ENCODE peak calls at places on chromosome 12, in nine cellular contexts. J, E, R, U, A, P, W, B and Z are unnamed samples.

GRCh38 chr12:76340680-76341435 is 7.4 kb downstream of the BBS10 start:
- DNase-seq in J (no peak), E (no peak), R (no peak), U (no peak), A (no peak), P (no peak), W (no peak), B (no peak), Z (no peak)

GRCh38 chr12:106126441-106127288 is 12.1 kb downstream of the NUAK1 start:
- DNase-seq in J (no peak), E (no peak), R (peak), U (no peak), A (no peak), P (peak), W (no peak), B (no peak), Z (no peak)

GRCh38 chr12:64691227-64691792 is 67.9 kb downstream of the GNS start:
- DNase-seq in J (no peak), E (no peak), R (no peak), U (no peak), A (peak), P (peak), W (no peak), B (no peak), Z (no peak)

GRCh38 chr12:130016194-130016593 is 112.4 kb upstream of the TMEM132D start:
- DNase-seq in J (no peak), E (no peak), R (no peak), U (no peak), A (no peak), P (peak), W (no peak), B (no peak), Z (no peak)

GRCh38 chr12:117235261-117235660 is 45.0 kb upstream of the FBXO21 start:
- DNase-seq in J (no peak), E (no peak), R (no peak), U (no peak), A (no peak), P (no peak), W (no peak), B (no peak), Z (no peak)

GRCh38 chr12:49537709-49538601 is 875 bp upstream of the KCNH3 start:
- DNase-seq in J (no peak), E (peak), R (no peak), U (no peak), A (peak), P (peak), W (no peak), B (peak), Z (no peak)

GRCh38 chr12:51262758-51263177 is 7.4 kb downstream of the SMAGP start:
- DNase-seq in J (no peak), E (no peak), R (peak), U (no peak), A (peak), P (peak), W (no peak), B (no peak), Z (no peak)

GRCh38 chr12:113232787-113233585 is 11.7 kb downstream of the TPCN1 start:
- DNase-seq in J (no peak), E (peak), R (no peak), U (peak), A (peak), P (peak), W (no peak), B (peak), Z (no peak)

GRCh38 chr12:75196865-75197264 is 12.8 kb downstream of the KCNC2 start:
- DNase-seq in J (no peak), E (no peak), R (peak), U (no peak), A (no peak), P (no peak), W (no peak), B (no peak), Z (no peak)

GRCh38 chr12:29901585-29901984 is 117.8 kb upstream of the TMTC1 start:
- DNase-seq in J (no peak), E (no peak), R (no peak), U (no peak), A (no peak), P (peak), W (no peak), B (no peak), Z (no peak)

GRCh38 chr12:80353254-80353653 is 90.8 kb upstream of the PTPRQ start:
- DNase-seq in J (no peak), E (no peak), R (no peak), U (no peak), A (no peak), P (no peak), W (no peak), B (no peak), Z (no peak)

GRCh38 chr12:13000616-13000934 is 510 bp upstream of the HEBP1 start:
- DNase-seq in J (no peak), E (peak), R (no peak), U (peak), A (peak), P (peak), W (no peak), B (no peak), Z (no peak)

GRCh38 chr12:48999371-49000131 is at the start of gene DDN:
- DNase-seq in J (no peak), E (no peak), R (no peak), U (peak), A (no peak), P (peak), W (peak), B (peak), Z (no peak)

GRCh38 chr12:114703060-114703493 is 19.1 kb upstream of the TBX3 start:
- DNase-seq in J (no peak), E (peak), R (peak), U (no peak), A (no peak), P (peak), W (no peak), B (no peak), Z (no peak)

GRCh38 chr12:49208146-49208545 is 19.3 kb upstream of the TUBA1A start:
- DNase-seq in J (no peak), E (no peak), R (no peak), U (no peak), A (no peak), P (no peak), W (no peak), B (no peak), Z (no peak)